ENCODE peak calls at places on chromosomes 16 and 17, in nine cellular contexts. Q is heart right ventricle, A is H9, Z is lung, I is GM20000, D is neural crest cell, O is Calu3, C is gastrocnemius medialis, T is foreskin fibroblast. H is an unnamed sample.

GRCh38 chr16:5034167-5034523 is 410 bp upstream of the NAGPA start:
- DNase-seq in Q (no peak), A (no peak), Z (no peak), I (no peak), D (no peak), O (no peak), C (no peak), T (no peak), H (no peak)

GRCh38 chr17:8532021-8532420 is 96.3 kb downstream of the NDEL1 start:
- DNase-seq in Q (peak; percentile 9), A (no peak), Z (no peak), I (no peak), D (no peak), O (no peak), C (no peak), T (peak; percentile 63), H (no peak)

GRCh38 chr17:76546556-76547182 is 6.8 kb downstream of the PRCD start:
- DNase-seq in Q (no peak), A (no peak), Z (no peak), I (no peak), D (no peak), O (no peak), C (no peak), T (peak; percentile 94), H (no peak)

GRCh38 chr16:69709456-69710084 is 16.8 kb downstream of the NQO1 start:
- DNase-seq in Q (no peak), A (no peak), Z (no peak), I (peak; percentile 50), D (no peak), O (no peak), C (no peak), T (peak; percentile 78), H (no peak)

GRCh38 chr17:82603981-82604448 is 44.2 kb downstream of the WDR45B start:
- DNase-seq in Q (peak; percentile 76), A (no peak), Z (peak; percentile 81), I (peak; percentile 60), D (no peak), O (no peak), C (peak; percentile 68), T (no peak), H (peak; percentile 57)

GRCh38 chr17:41982026-41982989 is 15.7 kb downstream of the CNP start:
- DNase-seq in Q (no peak), A (no peak), Z (no peak), I (no peak), D (no peak), O (no peak), C (no peak), T (no peak), H (no peak)

GRCh38 chr17:73341350-73342056 is 29.7 kb upstream of the CDC42EP4 start:
- DNase-seq in Q (no peak), A (no peak), Z (no peak), I (no peak), D (no peak), O (no peak), C (no peak), T (peak; percentile 34), H (no peak)

GRCh38 chr17:29589524-29590260 is at the start of gene GIT1:
- DNase-seq in Q (peak; percentile 84), A (peak; percentile 87), Z (peak; percentile 80), I (peak; percentile 99), D (peak; percentile 79), O (peak; percentile 91), C (peak; percentile 85), T (peak; percentile 96), H (peak; percentile 86)

GRCh38 chr17:4902540-4902939 is 358 bp downstream of the CHRNE start:
- DNase-seq in Q (no peak), A (no peak), Z (no peak), I (peak; percentile 5), D (no peak), O (no peak), C (no peak), T (no peak), H (no peak)

GRCh38 chr17:27457731-27458523 is 1.7 kb downstream of the KSR1 start:
- DNase-seq in Q (no peak), A (no peak), Z (no peak), I (peak; percentile 63), D (peak; percentile 30), O (no peak), C (no peak), T (peak; percentile 38), H (no peak)

GRCh38 chr16:57981636-57982035 is 10.7 kb upstream of the CNGB1 start:
- DNase-seq in Q (no peak), A (no peak), Z (no peak), I (no peak), D (no peak), O (no peak), C (no peak), T (no peak), H (no peak)

GRCh38 chr17:3032258-3033247 is 30.9 kb downstream of the OR1D5 start:
- DNase-seq in Q (no peak), A (peak; percentile 24), Z (no peak), I (no peak), D (no peak), O (no peak), C (no peak), T (no peak), H (no peak)

DNA sequence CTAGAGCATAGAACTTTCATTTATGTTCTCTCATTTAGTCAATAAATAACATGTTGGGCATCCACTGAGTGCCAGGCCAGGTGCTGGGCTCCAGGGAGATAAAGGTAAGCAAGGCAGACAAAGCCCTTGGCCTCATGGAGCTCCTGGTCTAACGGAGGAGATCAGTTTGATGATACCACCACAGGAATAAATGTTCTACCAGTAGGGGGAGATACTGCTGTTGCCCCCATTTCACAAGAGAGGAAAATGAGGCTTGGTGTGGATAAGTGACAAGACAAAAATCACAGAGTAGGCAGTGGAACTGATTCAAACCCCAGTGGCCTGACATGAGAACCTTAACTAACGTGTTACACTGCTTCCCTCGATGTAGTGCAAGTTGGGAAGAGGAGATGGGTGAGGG is 80.4 kb upstream of the ERCC4 start:
- DNase-seq in Q (no peak), A (no peak), Z (no peak), I (no peak), D (no peak), O (no peak), C (no peak), T (no peak), H (no peak)
- TF ChIP-seq CTCF in Q (no peak), A (peak; percentile 50), Z (no peak), I (no peak), D (no peak), O (no peak), C (no peak), T (no peak), H (no peak)

DNA sequence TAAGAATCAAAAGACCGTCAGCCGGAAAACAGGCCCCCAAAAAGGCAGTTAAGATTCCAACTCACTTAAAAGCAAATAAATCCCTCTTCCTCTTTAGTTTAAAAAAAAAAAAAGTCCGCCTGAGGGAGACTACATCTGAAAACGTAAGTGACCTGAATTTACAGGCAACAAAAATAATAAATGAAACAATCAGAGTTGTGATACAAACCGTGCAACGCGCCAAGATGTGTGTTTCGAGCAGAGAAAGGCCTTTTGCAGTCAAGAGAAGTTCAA is 1.1 kb downstream of the KANSL1 start:
- DNase-seq in Q (no peak), A (no peak), Z (no peak), I (no peak), D (no peak), O (no peak), C (no peak), T (no peak), H (peak; percentile 22)
- TF ChIP-seq CTCF in Q (no peak), A (no peak), Z (no peak), I (no peak), D (no peak), O (no peak), C (no peak), T (no peak), H (no peak)

GRCh38 chr16:12253731-12254130 is 277.2 kb downstream of the SNX29 start:
- DNase-seq in Q (no peak), A (no peak), Z (no peak), I (no peak), D (no peak), O (no peak), C (no peak), T (no peak), H (no peak)

GRCh38 chr16:12250578-12250977 is 274.0 kb downstream of the SNX29 start:
- DNase-seq in Q (no peak), A (no peak), Z (no peak), I (no peak), D (no peak), O (no peak), C (no peak), T (no peak), H (no peak)

GRCh38 chr16:12254566-12254965 is 278.0 kb downstream of the SNX29 start:
- DNase-seq in Q (no peak), A (no peak), Z (no peak), I (no peak), D (no peak), O (no peak), C (no peak), T (no peak), H (no peak)

GRCh38 chr16:12255473-12255872 is 278.9 kb downstream of the SNX29 start:
- DNase-seq in Q (no peak), A (no peak), Z (no peak), I (no peak), D (no peak), O (no peak), C (no peak), T (peak; percentile 34), H (no peak)

DNA sequence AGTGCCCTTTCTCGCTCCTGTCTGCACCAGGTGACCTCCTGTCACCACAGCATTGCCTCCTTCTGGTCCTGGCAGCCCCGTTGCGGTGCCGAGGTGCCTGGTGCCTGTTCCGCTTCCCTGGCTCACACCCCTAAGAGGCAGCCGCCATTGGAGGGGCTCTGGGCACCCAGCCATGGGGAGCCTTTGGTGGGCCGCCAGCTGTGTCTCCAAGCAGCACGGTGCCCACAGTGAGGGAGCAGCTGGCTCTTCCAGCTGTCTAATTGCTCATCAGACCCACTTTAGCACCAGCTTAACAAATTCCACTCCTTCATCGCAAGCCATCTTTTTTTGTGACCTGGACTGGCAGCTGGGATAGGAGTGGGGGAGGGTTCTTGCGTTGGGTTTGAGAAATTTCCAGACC is 276.1 kb downstream of the SNX29 start:
- DNase-seq in Q (no peak), A (no peak), Z (no peak), I (no peak), D (no peak), O (no peak), C (no peak), T (no peak), H (no peak)
- TF ChIP-seq CTCF in Q (no peak), A (no peak), Z (no peak), I (no peak), D (no peak), O (no peak), C (no peak), T (no peak), H (no peak)

GRCh38 chr17:63827002-63827800 is at the start of the genes FTSJ3 and PSMC5:
- DNase-seq in Q (peak; percentile 97), A (peak; percentile 98), Z (peak; percentile 95), I (peak; percentile 90), D (peak; percentile 90), O (peak; percentile 89), C (peak; percentile 95), T (peak; percentile 97), H (peak; percentile 98)
- TF ChIP-seq CTCF in Q (peak; percentile 71), A (peak; percentile 64), Z (peak; percentile 32), I (peak; percentile 47), D (peak; percentile 62), O (peak; percentile 36), C (peak; percentile 53), T (peak; percentile 27), H (peak; percentile 50)